ENCODE peak calls at places on chromosome 21, in seven cellular contexts. O, E, C, Y, V, G and I are unnamed samples.

GRCh38 chr21:37447288-37447936 is 80.8 kb downstream of the DYRK1A start:
- DNase-seq in O (no peak), E (no peak), C (no peak), Y (no peak), V (no peak), G (no peak), I (no peak)

GRCh38 chr21:15204140-15204774 is 139.5 kb upstream of the NRIP1 start:
- DNase-seq in O (no peak), E (no peak), C (no peak), Y (no peak), V (no peak), G (no peak), I (no peak)

GRCh38 chr21:18368193-18368592 is 35.4 kb downstream of the TMPRSS15 start:
- DNase-seq in O (no peak), E (no peak), C (no peak), Y (no peak), V (no peak), G (no peak), I (no peak)

GRCh38 chr21:17736072-17736471 is 83.1 kb downstream of the C21orf91 start:
- DNase-seq in O (no peak), E (no peak), C (no peak), Y (no peak), V (no peak), G (no peak), I (no peak)

GRCh38 chr21:40606341-40606740 is 240.6 kb downstream of the DSCAM start:
- DNase-seq in O (no peak), E (no peak), C (no peak), Y (no peak), V (no peak), G (no peak), I (no peak)

GRCh38 chr21:43611598-43612369 is 47.5 kb downstream of the HSF2BP start:
- DNase-seq in O (peak; percentile 63), E (peak; percentile 62), C (peak; percentile 53), Y (peak; percentile 59), V (no peak), G (peak; percentile 74), I (peak; percentile 46)

GRCh38 chr21:35254006-35254751 is 205.1 kb upstream of the RUNX1 start:
- DNase-seq in O (no peak), E (no peak), C (no peak), Y (no peak), V (no peak), G (no peak), I (no peak)

GRCh38 chr21:18498428-18498827 is 94.8 kb upstream of the TMPRSS15 start:
- DNase-seq in O (no peak), E (no peak), C (no peak), Y (no peak), V (no peak), G (no peak), I (no peak)

GRCh38 chr21:31185663-31186062 is 147.4 kb upstream of the KRTAP19-8 start:
- DNase-seq in O (no peak), E (no peak), C (no peak), Y (no peak), V (no peak), G (no peak), I (no peak)

GRCh38 chr21:36282568-36283230 is 37.3 kb upstream of the MORC3 start:
- DNase-seq in O (no peak), E (no peak), C (no peak), Y (no peak), V (no peak), G (no peak), I (no peak)

GRCh38 chr21:17775431-17776126 is 43.6 kb downstream of the C21orf91 start:
- DNase-seq in O (no peak), E (no peak), C (no peak), Y (no peak), V (no peak), G (no peak), I (no peak)

GRCh38 chr21:15539376-15539775 is 190.4 kb upstream of the USP25 start:
- DNase-seq in O (no peak), E (no peak), C (no peak), Y (no peak), V (no peak), G (no peak), I (no peak)

DNA sequence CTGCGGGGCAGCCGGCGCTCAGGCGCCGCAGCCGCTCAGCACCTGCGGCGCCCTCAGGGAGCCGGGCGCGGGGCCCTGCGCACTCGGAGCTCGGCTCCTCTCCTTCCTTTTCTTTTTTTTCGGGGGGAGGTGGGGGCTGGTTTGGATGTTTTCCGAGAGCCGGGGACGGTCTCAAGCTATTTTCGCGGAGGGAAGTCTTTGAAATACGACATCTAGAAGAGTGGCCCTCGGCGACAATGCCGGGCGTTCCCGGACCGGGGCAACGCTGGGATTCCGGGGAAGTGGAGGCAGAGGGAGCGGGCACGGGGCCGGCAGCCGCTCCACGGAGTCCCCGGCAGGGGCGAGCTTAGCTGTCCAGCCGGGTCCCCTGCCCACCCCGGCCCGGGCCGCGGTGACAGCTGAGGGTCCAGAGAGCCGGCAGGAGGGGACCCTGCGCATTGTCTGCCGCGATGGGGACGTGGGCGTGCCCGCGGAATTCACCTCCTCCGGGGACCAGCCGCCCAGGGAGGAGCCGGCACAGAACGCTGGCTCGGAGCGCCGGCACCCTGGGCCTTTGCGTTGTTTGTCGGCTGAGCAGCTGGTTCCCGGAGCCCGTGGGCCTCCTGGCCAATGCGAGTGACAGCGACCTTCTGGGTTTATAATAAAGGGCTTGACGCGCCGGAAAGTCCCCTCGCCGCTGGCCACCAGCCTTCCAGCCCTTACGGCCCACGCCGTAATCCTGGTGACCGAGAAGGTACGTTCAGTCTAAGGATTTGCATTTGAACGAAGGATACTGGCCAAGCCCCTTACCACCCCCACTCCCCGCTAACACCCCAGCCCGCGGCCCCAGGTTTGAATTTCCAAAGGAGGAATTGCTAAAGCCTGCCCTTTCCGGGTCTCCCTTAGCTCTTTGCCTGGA is 582 bp downstream of the SLC37A1 start:
- DNase-seq in O (peak; percentile 36), E (peak; percentile 48), C (no peak), Y (no peak), V (peak; percentile 58), G (no peak), I (no peak)
- TF ChIP-seq POLR2A in O (no peak), E (no peak), C (no peak), Y (no peak), V (peak; percentile 63), G (no peak), I (no peak)

GRCh38 chr21:33487996-33488395 is 3.5 kb downstream of the DNAJC28 start:
- DNase-seq in O (no peak), E (no peak), C (no peak), Y (no peak), V (no peak), G (no peak), I (no peak)

GRCh38 chr21:33490991-33491372 is 534 bp downstream of the DNAJC28 start:
- DNase-seq in O (no peak), E (no peak), C (no peak), Y (peak; percentile 7), V (no peak), G (no peak), I (no peak)

GRCh38 chr21:33492571-33492970 is 1.1 kb upstream of the DNAJC28 start:
- DNase-seq in O (no peak), E (no peak), C (no peak), Y (no peak), V (no peak), G (no peak), I (no peak)

GRCh38 chr21:33488936-33489335 is 2.6 kb downstream of the DNAJC28 start:
- DNase-seq in O (no peak), E (no peak), C (no peak), Y (no peak), V (no peak), G (no peak), I (no peak)

GRCh38 chr21:33491373-33492102 is at the start of gene DNAJC28:
- DNase-seq in O (peak; percentile 94), E (peak; percentile 95), C (peak; percentile 77), Y (peak; percentile 85), V (peak; percentile 92), G (peak; percentile 92), I (peak; percentile 95)
- TF ChIP-seq POLR2A in O (peak; percentile 19), E (no peak), C (no peak), Y (peak; percentile 28), V (no peak), G (peak; percentile 45), I (peak; percentile 45)

GRCh38 chr21:46326110-46326703 is 2.3 kb downstream of the PCNT start:
- DNase-seq in O (no peak), E (no peak), C (no peak), Y (no peak), V (no peak), G (no peak), I (no peak)

GRCh38 chr21:46327711-46328110 is 3.8 kb downstream of the PCNT start:
- DNase-seq in O (no peak), E (no peak), C (no peak), Y (no peak), V (no peak), G (no peak), I (no peak)

GRCh38 chr21:46324390-46325072 is 575 bp downstream of the PCNT start:
- DNase-seq in O (peak; percentile 84), E (peak; percentile 91), C (peak; percentile 78), Y (peak; percentile 46), V (peak; percentile 86), G (peak; percentile 92), I (peak; percentile 74)

GRCh38 chr21:46323227-46323709 is 402 bp downstream of the C21orf58 start:
- DNase-seq in O (no peak), E (no peak), C (no peak), Y (no peak), V (no peak), G (no peak), I (no peak)

DNA sequence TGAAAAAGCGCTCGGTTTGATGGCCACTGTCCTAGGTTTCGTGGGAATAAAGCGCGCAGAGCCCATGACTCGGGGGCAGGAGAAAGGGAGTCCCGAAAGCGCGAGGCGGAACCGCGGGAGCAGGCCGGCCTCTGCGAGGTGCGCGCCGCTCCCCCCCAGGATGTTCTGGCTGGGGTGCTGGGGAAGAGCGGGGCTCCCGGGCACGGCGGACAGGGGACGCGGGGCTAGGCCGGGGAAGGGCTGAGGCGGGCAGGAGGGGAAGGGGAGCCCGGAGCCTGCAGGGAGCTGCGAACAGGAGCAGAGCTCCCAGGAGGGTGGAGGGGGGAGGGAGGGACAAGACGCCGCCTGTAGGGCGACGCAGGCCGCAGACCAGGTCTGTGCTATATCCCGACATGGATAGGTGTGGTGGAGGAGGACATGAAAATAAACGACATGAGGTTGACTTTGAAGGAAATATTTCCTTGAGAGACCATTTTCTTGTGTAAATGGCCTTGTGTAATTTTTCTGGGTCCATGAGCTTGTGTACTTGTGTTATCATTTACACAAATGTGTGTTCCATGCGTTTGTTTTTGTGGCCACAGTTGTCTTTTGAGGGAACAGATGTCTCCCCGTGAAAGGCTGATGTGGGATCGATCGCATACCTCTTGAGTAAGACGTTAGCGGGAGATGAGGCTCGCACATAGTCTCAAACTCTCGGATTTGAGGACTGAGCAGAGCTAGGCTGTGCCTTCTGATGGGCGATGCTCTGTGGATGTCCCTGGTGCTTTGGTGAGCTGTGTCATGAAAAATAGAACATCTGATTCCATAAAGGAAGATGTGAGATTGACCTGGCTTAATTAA is 1.3 kb downstream of the PCNT start:
- DNase-seq in O (peak; percentile 48), E (peak; percentile 48), C (no peak), Y (peak; percentile 28), V (peak; percentile 48), G (peak; percentile 56), I (peak; percentile 64)
- TF ChIP-seq POLR2A in O (no peak), E (no peak), C (no peak), Y (peak; percentile 20), V (no peak), G (no peak), I (peak; percentile 51)

DNA sequence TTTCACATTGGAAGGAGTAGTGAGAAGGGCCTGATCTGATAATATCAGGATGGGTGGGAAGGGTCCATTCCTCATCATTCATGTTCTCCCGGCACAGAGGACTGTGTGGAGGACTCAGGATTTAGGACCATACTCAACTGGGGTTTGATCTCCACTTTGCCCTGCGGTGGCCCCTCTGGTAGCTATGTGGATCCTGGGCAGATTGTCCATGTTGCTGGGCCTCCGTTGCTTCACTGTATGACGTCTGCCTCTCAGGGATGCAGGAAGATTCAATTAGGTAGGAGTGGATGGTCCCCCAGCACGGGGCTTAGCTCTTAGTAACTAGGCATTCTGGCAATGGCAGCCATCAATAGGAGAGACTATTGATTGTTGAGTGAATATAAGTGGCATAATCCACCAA is 2.3 kb downstream of the ETS2 start:
- DNase-seq in O (no peak), E (no peak), C (no peak), Y (no peak), V (no peak), G (no peak), I (no peak)
- TF ChIP-seq POLR2A in O (no peak), E (no peak), C (no peak), Y (no peak), V (no peak), G (no peak), I (no peak)